ENCODE peak calls at places on chromosomes 4 and X, in five cellular contexts. P is memory B cell, G is T47D, W is T-cell, N is IMR-90. C is an unnamed sample.

GRCh38 chr4:81404294-81404693 is 67.4 kb downstream of the RASGEF1B start:
- DNase-seq in P (no peak), G (peak), W (no peak), N (peak), C (no peak)

GRCh38 chr4:9921326-9921725 is 100.0 kb downstream of the SLC2A9 start:
- DNase-seq in P (no peak), G (no peak), W (no peak), N (no peak), C (no peak)

GRCh38 chrX:10597871-10598270 is 22.5 kb downstream of the MID1 start:
- DNase-seq in P (peak), G (peak), W (no peak), N (peak), C (no peak)

GRCh38 chr4:159484049-159484448 is 381.2 kb downstream of the RAPGEF2 start:
- DNase-seq in P (no peak), G (no peak), W (no peak), N (no peak), C (no peak)

GRCh38 chr4:154344686-154345085 is 146.9 kb downstream of the DCHS2 start:
- DNase-seq in P (no peak), G (peak), W (no peak), N (no peak), C (no peak)

GRCh38 chrX:17443546-17443945 is 68.5 kb downstream of the NHS start:
- DNase-seq in P (no peak), G (no peak), W (no peak), N (no peak), C (no peak)

GRCh38 chrX:130625381-130625780 is 223.6 kb downstream of the RBMX2 start:
- DNase-seq in P (no peak), G (no peak), W (no peak), N (no peak), C (no peak)

GRCh38 chr4:138562544-138562961 is 320.4 kb upstream of the SLC7A11 start:
- DNase-seq in P (no peak), G (no peak), W (no peak), N (peak), C (no peak)

GRCh38 chr4:148061139-148061476 is 329.2 kb downstream of the ARHGAP10 start:
- DNase-seq in P (no peak), G (no peak), W (no peak), N (no peak), C (no peak)

GRCh38 chrX:76172325-76172887 is 456 bp upstream of the PBDC1 start:
- DNase-seq in P (no peak), G (no peak), W (no peak), N (no peak), C (peak)

GRCh38 chr4:9906996-9907395 is 114.3 kb downstream of the SLC2A9 start:
- DNase-seq in P (no peak), G (no peak), W (no peak), N (no peak), C (no peak)

GRCh38 chr4:38856524-38857337 is at the start of gene TLR6:
- DNase-seq in P (peak), G (peak), W (peak), N (peak), C (peak)

GRCh38 chr4:85414972-85415371 is 60.0 kb upstream of the ARHGAP24 start:
- DNase-seq in P (no peak), G (no peak), W (no peak), N (no peak), C (no peak)

GRCh38 chrX:12903646-12904045 is 2.8 kb upstream of the TLR8 start:
- DNase-seq in P (no peak), G (no peak), W (no peak), N (peak), C (no peak)